ENCODE peak calls at places on chromosomes 5 and 9, in six cellular contexts. One of them, this sample, is unnamed.

GRCh38 chr5:35115920-35116319 is 68.2 kb upstream of the AGXT2 start:
- DNase-seq in AG09309: no peak
- DNase-seq in GM13976: no peak
- DNase-seq in CD8-positive, alpha-beta T cell: no peak
- DNase-seq in hepatocyte: no peak
- DNase-seq in bronchial epithelial cell: no peak
- DNase-seq in this sample: no peak

GRCh38 chr5:134141346-134142050 is 27.0 kb downstream of the TCF7 start:
- DNase-seq in AG09309: no peak
- DNase-seq in GM13976: no peak
- DNase-seq in CD8-positive, alpha-beta T cell: no peak
- DNase-seq in hepatocyte: no peak
- DNase-seq in bronchial epithelial cell: no peak
- DNase-seq in this sample: no peak

GRCh38 chr5:6837519-6838110 is 124.4 kb downstream of the TENT4A start:
- DNase-seq in AG09309: no peak
- DNase-seq in GM13976: peak; percentile 49
- DNase-seq in CD8-positive, alpha-beta T cell: no peak
- DNase-seq in hepatocyte: no peak
- DNase-seq in bronchial epithelial cell: no peak
- DNase-seq in this sample: no peak

GRCh38 chr5:143860211-143860610 is 48.2 kb downstream of the HMHB1 start:
- DNase-seq in AG09309: no peak
- DNase-seq in GM13976: no peak
- DNase-seq in CD8-positive, alpha-beta T cell: no peak
- DNase-seq in hepatocyte: no peak
- DNase-seq in bronchial epithelial cell: no peak
- DNase-seq in this sample: no peak

GRCh38 chr9:123473226-123473625 is 117.2 kb downstream of the CRB2 start:
- DNase-seq in AG09309: no peak
- DNase-seq in GM13976: no peak
- DNase-seq in CD8-positive, alpha-beta T cell: no peak
- DNase-seq in hepatocyte: peak; percentile 29
- DNase-seq in bronchial epithelial cell: no peak
- DNase-seq in this sample: no peak

GRCh38 chr9:79877943-79878612 is 306.3 kb downstream of the TLE4 start:
- DNase-seq in AG09309: no peak
- DNase-seq in GM13976: no peak
- DNase-seq in CD8-positive, alpha-beta T cell: no peak
- DNase-seq in hepatocyte: no peak
- DNase-seq in bronchial epithelial cell: no peak
- DNase-seq in this sample: no peak

GRCh38 chr9:127545196-127546124 is 66.6 kb upstream of the STXBP1 start:
- DNase-seq in AG09309: no peak
- DNase-seq in GM13976: no peak
- DNase-seq in CD8-positive, alpha-beta T cell: no peak
- DNase-seq in hepatocyte: peak; percentile 82
- DNase-seq in bronchial epithelial cell: peak; percentile 57
- DNase-seq in this sample: peak; percentile 65

GRCh38 chr9:136297016-136297691 is 6.7 kb downstream of the CCDC187 start:
- DNase-seq in AG09309: no peak
- DNase-seq in GM13976: no peak
- DNase-seq in CD8-positive, alpha-beta T cell: no peak
- DNase-seq in hepatocyte: no peak
- DNase-seq in bronchial epithelial cell: peak; percentile 84
- DNase-seq in this sample: no peak

GRCh38 chr9:8315211-8315610 is 515.6 kb upstream of the DMAC1 start:
- DNase-seq in AG09309: no peak
- DNase-seq in GM13976: no peak
- DNase-seq in CD8-positive, alpha-beta T cell: no peak
- DNase-seq in hepatocyte: no peak
- DNase-seq in bronchial epithelial cell: no peak
- DNase-seq in this sample: peak; percentile 1

GRCh38 chr5:6184481-6184880 is 193.9 kb downstream of the MED10 start:
- DNase-seq in AG09309: no peak
- DNase-seq in GM13976: no peak
- DNase-seq in CD8-positive, alpha-beta T cell: no peak
- DNase-seq in hepatocyte: no peak
- DNase-seq in bronchial epithelial cell: no peak
- DNase-seq in this sample: no peak

GRCh38 chr9:83956288-83957028 is 23.6 kb downstream of the HNRNPK start:
- DNase-seq in AG09309: no peak
- DNase-seq in GM13976: peak; percentile 83
- DNase-seq in CD8-positive, alpha-beta T cell: peak; percentile 38
- DNase-seq in hepatocyte: no peak
- DNase-seq in bronchial epithelial cell: no peak
- DNase-seq in this sample: peak; percentile 61

GRCh38 chr9:5629312-5630037 is 568 bp downstream of the RIC1 start:
- DNase-seq in AG09309: no peak
- DNase-seq in GM13976: peak; percentile 53
- DNase-seq in CD8-positive, alpha-beta T cell: peak; percentile 24
- DNase-seq in hepatocyte: peak; percentile 64
- DNase-seq in bronchial epithelial cell: peak; percentile 42
- DNase-seq in this sample: peak; percentile 37

GRCh38 chr9:93058357-93059096 is at the start of gene SUSD3:
- DNase-seq in AG09309: no peak
- DNase-seq in GM13976: peak; percentile 95
- DNase-seq in CD8-positive, alpha-beta T cell: peak; percentile 53
- DNase-seq in hepatocyte: peak; percentile 91
- DNase-seq in bronchial epithelial cell: peak; percentile 17
- DNase-seq in this sample: peak; percentile 33

GRCh38 chr5:38853753-38854470 is 8.1 kb downstream of the OSMR start:
- DNase-seq in AG09309: peak; percentile 74
- DNase-seq in GM13976: no peak
- DNase-seq in CD8-positive, alpha-beta T cell: no peak
- DNase-seq in hepatocyte: peak; percentile 44
- DNase-seq in bronchial epithelial cell: peak; percentile 98
- DNase-seq in this sample: peak; percentile 93

GRCh38 chr5:142201471-142201887 is 92.9 kb downstream of the NDFIP1 start:
- DNase-seq in AG09309: peak; percentile 62
- DNase-seq in GM13976: no peak
- DNase-seq in CD8-positive, alpha-beta T cell: no peak
- DNase-seq in hepatocyte: no peak
- DNase-seq in bronchial epithelial cell: peak; percentile 94
- DNase-seq in this sample: peak; percentile 96

GRCh38 chr5:135386886-135387628 is 12.0 kb downstream of the MACROH2A1 start:
- DNase-seq in AG09309: peak; percentile 82
- DNase-seq in GM13976: no peak
- DNase-seq in CD8-positive, alpha-beta T cell: no peak
- DNase-seq in hepatocyte: peak; percentile 77
- DNase-seq in bronchial epithelial cell: peak; percentile 97
- DNase-seq in this sample: peak; percentile 95

GRCh38 chr9:18610956-18611355 is 137.0 kb downstream of the ADAMTSL1 start:
- DNase-seq in AG09309: no peak
- DNase-seq in GM13976: no peak
- DNase-seq in CD8-positive, alpha-beta T cell: no peak
- DNase-seq in hepatocyte: no peak
- DNase-seq in bronchial epithelial cell: no peak
- DNase-seq in this sample: no peak

GRCh38 chr5:10533218-10533617 is 30.7 kb upstream of the ANKRD33B start:
- DNase-seq in AG09309: no peak
- DNase-seq in GM13976: no peak
- DNase-seq in CD8-positive, alpha-beta T cell: no peak
- DNase-seq in hepatocyte: no peak
- DNase-seq in bronchial epithelial cell: no peak
- DNase-seq in this sample: no peak

GRCh38 chr5:5575461-5575860 is 153.0 kb downstream of the ICE1 start:
- DNase-seq in AG09309: no peak
- DNase-seq in GM13976: no peak
- DNase-seq in CD8-positive, alpha-beta T cell: no peak
- DNase-seq in hepatocyte: no peak
- DNase-seq in bronchial epithelial cell: no peak
- DNase-seq in this sample: no peak

GRCh38 chr9:15231788-15232635 is 75.0 kb downstream of the TTC39B start:
- DNase-seq in AG09309: no peak
- DNase-seq in GM13976: peak; percentile 47
- DNase-seq in CD8-positive, alpha-beta T cell: no peak
- DNase-seq in hepatocyte: peak; percentile 17
- DNase-seq in bronchial epithelial cell: no peak
- DNase-seq in this sample: peak; percentile 50
- TF ChIP-seq CTCF in AG09309: peak; percentile 61
- TF ChIP-seq CTCF in GM13976: peak; percentile 31
- TF ChIP-seq CTCF in CD8-positive, alpha-beta T cell: no peak
- TF ChIP-seq CTCF in hepatocyte: peak; percentile 22
- TF ChIP-seq CTCF in bronchial epithelial cell: peak; percentile 56
- TF ChIP-seq CTCF in this sample: peak; percentile 69

GRCh38 chr5:79074641-79075040 is 5.1 kb downstream of the BHMT2 start:
- DNase-seq in AG09309: peak; percentile 18
- DNase-seq in GM13976: no peak
- DNase-seq in CD8-positive, alpha-beta T cell: no peak
- DNase-seq in hepatocyte: no peak
- DNase-seq in bronchial epithelial cell: peak; percentile 69
- DNase-seq in this sample: peak; percentile 45

GRCh38 chr5:79070002-79070567 is 518 bp downstream of the BHMT2 start:
- DNase-seq in AG09309: no peak
- DNase-seq in GM13976: peak; percentile 16
- DNase-seq in CD8-positive, alpha-beta T cell: no peak
- DNase-seq in hepatocyte: no peak
- DNase-seq in bronchial epithelial cell: no peak
- DNase-seq in this sample: peak; percentile 37

GRCh38 chr5:79069488-79070001 is at the start of the genes BHMT2 and DMGDH:
- DNase-seq in AG09309: no peak
- DNase-seq in GM13976: peak; percentile 17
- DNase-seq in CD8-positive, alpha-beta T cell: no peak
- DNase-seq in hepatocyte: no peak
- DNase-seq in bronchial epithelial cell: no peak
- DNase-seq in this sample: peak; percentile 25
- TF ChIP-seq CTCF in AG09309: no peak
- TF ChIP-seq CTCF in GM13976: no peak
- TF ChIP-seq CTCF in CD8-positive, alpha-beta T cell: no peak
- TF ChIP-seq CTCF in hepatocyte: no peak
- TF ChIP-seq CTCF in bronchial epithelial cell: no peak
- TF ChIP-seq CTCF in this sample: no peak

GRCh38 chr5:172760933-172761332 is 10.1 kb downstream of the DUSP1 start:
- DNase-seq in AG09309: no peak
- DNase-seq in GM13976: no peak
- DNase-seq in CD8-positive, alpha-beta T cell: no peak
- DNase-seq in hepatocyte: no peak
- DNase-seq in bronchial epithelial cell: no peak
- DNase-seq in this sample: no peak

GRCh38 chr5:172760136-172760535 is 10.9 kb downstream of the DUSP1 start:
- DNase-seq in AG09309: no peak
- DNase-seq in GM13976: no peak
- DNase-seq in CD8-positive, alpha-beta T cell: no peak
- DNase-seq in hepatocyte: no peak
- DNase-seq in bronchial epithelial cell: no peak
- DNase-seq in this sample: no peak

GRCh38 chr5:172764861-172765765 is 5.9 kb downstream of the DUSP1 start:
- DNase-seq in AG09309: peak; percentile 99
- DNase-seq in GM13976: peak; percentile 95
- DNase-seq in CD8-positive, alpha-beta T cell: peak; percentile 91
- DNase-seq in hepatocyte: peak; percentile 99
- DNase-seq in bronchial epithelial cell: peak; percentile 100
- DNase-seq in this sample: peak; percentile 100

GRCh38 chr5:172763120-172763464 is 7.9 kb downstream of the DUSP1 start:
- DNase-seq in AG09309: no peak
- DNase-seq in GM13976: no peak
- DNase-seq in CD8-positive, alpha-beta T cell: no peak
- DNase-seq in hepatocyte: no peak
- DNase-seq in bronchial epithelial cell: no peak
- DNase-seq in this sample: no peak

GRCh38 chr5:172762214-172763119 is 8.5 kb downstream of the DUSP1 start:
- DNase-seq in AG09309: no peak
- DNase-seq in GM13976: no peak
- DNase-seq in CD8-positive, alpha-beta T cell: no peak
- DNase-seq in hepatocyte: no peak
- DNase-seq in bronchial epithelial cell: no peak
- DNase-seq in this sample: no peak
- TF ChIP-seq CTCF in AG09309: no peak
- TF ChIP-seq CTCF in GM13976: no peak
- TF ChIP-seq CTCF in CD8-positive, alpha-beta T cell: no peak
- TF ChIP-seq CTCF in hepatocyte: no peak
- TF ChIP-seq CTCF in bronchial epithelial cell: no peak
- TF ChIP-seq CTCF in this sample: no peak

DNA sequence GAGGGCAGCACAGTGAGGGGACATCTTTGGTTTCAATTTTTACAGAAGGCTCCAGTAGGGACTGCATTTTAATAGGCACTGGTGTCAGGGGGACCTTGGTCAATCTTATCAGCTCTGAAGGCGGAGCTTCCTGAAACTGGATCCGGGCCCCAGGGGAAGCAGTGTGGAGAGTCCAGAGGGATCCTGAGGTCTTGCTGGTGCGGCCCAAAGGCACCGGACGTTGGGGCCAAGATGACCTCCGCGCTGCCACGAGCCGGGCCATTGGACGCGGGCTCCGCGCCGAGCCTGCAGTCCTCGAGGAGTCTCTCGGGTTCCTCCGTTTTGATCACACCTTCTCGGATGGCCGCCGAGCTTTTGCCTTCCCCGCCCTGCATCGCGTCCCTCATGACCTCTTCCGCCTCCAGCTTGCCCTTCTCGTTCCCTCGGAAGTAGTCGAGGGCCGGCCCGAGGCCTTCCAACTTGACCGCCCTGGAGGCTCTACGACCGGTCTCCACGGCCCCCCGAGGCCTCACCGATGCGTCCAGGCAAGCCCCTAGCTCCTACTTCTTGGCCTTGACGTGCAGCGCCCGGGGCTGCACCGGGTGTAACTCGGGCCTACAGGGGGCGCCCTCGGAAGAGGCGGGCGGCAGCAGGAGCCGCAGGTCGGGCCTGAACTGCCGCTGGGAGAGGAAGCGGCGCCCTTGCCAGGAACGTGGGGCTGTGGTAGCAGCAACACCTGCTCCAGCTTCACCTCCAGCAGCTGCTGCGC is 18.8 kb downstream of the C5orf52 start:
- DNase-seq in AG09309: no peak
- DNase-seq in GM13976: peak; percentile 56
- DNase-seq in CD8-positive, alpha-beta T cell: no peak
- DNase-seq in hepatocyte: no peak
- DNase-seq in bronchial epithelial cell: no peak
- DNase-seq in this sample: no peak
- TF ChIP-seq CTCF in AG09309: no peak
- TF ChIP-seq CTCF in GM13976: peak; percentile 32
- TF ChIP-seq CTCF in CD8-positive, alpha-beta T cell: no peak
- TF ChIP-seq CTCF in hepatocyte: no peak
- TF ChIP-seq CTCF in bronchial epithelial cell: peak; percentile 14
- TF ChIP-seq CTCF in this sample: no peak

GRCh38 chr5:119439140-119439625 is 13.1 kb upstream of the HSD17B4 start:
- DNase-seq in AG09309: no peak
- DNase-seq in GM13976: no peak
- DNase-seq in CD8-positive, alpha-beta T cell: no peak
- DNase-seq in hepatocyte: peak; percentile 35
- DNase-seq in bronchial epithelial cell: peak; percentile 18
- DNase-seq in this sample: no peak

GRCh38 chr5:119435436-119436132 is 16.7 kb upstream of the HSD17B4 start:
- DNase-seq in AG09309: no peak
- DNase-seq in GM13976: peak; percentile 50
- DNase-seq in CD8-positive, alpha-beta T cell: peak; percentile 66
- DNase-seq in hepatocyte: peak; percentile 76
- DNase-seq in bronchial epithelial cell: peak; percentile 51
- DNase-seq in this sample: peak; percentile 66
- TF ChIP-seq CTCF in AG09309: peak; percentile 77
- TF ChIP-seq CTCF in GM13976: peak; percentile 58
- TF ChIP-seq CTCF in CD8-positive, alpha-beta T cell: peak; percentile 64
- TF ChIP-seq CTCF in hepatocyte: peak; percentile 58
- TF ChIP-seq CTCF in bronchial epithelial cell: peak; percentile 73
- TF ChIP-seq CTCF in this sample: peak; percentile 68

DNA sequence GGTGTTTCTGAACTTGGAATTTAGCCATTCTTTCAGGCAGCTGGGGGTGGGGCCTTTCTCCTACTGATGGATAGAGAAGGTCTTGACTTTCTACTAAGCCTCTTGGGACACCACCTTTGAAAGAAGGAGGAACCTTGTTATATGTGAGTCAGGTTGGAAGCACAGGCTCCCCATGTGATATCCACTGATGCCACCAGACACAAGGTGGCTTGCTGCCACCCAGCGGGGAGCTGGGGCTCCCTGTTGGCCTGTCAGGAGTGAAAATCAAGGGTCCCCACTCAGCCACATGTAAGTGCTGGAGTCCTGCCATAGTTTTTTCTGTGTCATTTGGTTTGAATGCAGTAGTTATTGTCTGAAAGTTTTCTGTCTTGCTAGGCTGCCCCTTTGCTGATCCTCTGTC is 252.4 kb upstream of the NFIL3 start:
- DNase-seq in AG09309: no peak
- DNase-seq in GM13976: no peak
- DNase-seq in CD8-positive, alpha-beta T cell: no peak
- DNase-seq in hepatocyte: peak; percentile 40
- DNase-seq in bronchial epithelial cell: no peak
- DNase-seq in this sample: no peak
- TF ChIP-seq CTCF in AG09309: peak; percentile 16
- TF ChIP-seq CTCF in GM13976: peak; percentile 52
- TF ChIP-seq CTCF in CD8-positive, alpha-beta T cell: no peak
- TF ChIP-seq CTCF in hepatocyte: peak; percentile 23
- TF ChIP-seq CTCF in bronchial epithelial cell: peak; percentile 26
- TF ChIP-seq CTCF in this sample: no peak

This sample was measured in fibroblast of pulmonary artery.